ENCODE peak calls at places on chromosomes 4 and X, in seven cellular contexts. One of them, this sample, is unnamed.

GRCh38 chrX:65731684-65732289 is 64.3 kb downstream of the MSN start:
- DNase-seq in ovary: no peak
- DNase-seq in psoas muscle: no peak
- DNase-seq in mesothelial cell of epicardium: no peak
- DNase-seq in PC-3: no peak
- DNase-seq in fibroblast of lung: no peak
- DNase-seq in WERI-Rb-1: no peak
- DNase-seq in this sample: no peak

GRCh38 chrX:2550288-2551020 is 49.7 kb upstream of the DHRSX start:
- DNase-seq in ovary: no peak
- DNase-seq in psoas muscle: no peak
- DNase-seq in mesothelial cell of epicardium: no peak
- DNase-seq in PC-3: no peak
- DNase-seq in fibroblast of lung: no peak
- DNase-seq in WERI-Rb-1: no peak
- DNase-seq in this sample: no peak

GRCh38 chrX:44104699-44105098 is 131.5 kb upstream of the NDP start:
- DNase-seq in ovary: no peak
- DNase-seq in psoas muscle: no peak
- DNase-seq in mesothelial cell of epicardium: no peak
- DNase-seq in PC-3: no peak
- DNase-seq in fibroblast of lung: no peak
- DNase-seq in WERI-Rb-1: no peak
- DNase-seq in this sample: no peak

GRCh38 chr4:43556262-43556661 is 663.7 kb downstream of the GRXCR1 start:
- DNase-seq in ovary: no peak
- DNase-seq in psoas muscle: no peak
- DNase-seq in mesothelial cell of epicardium: no peak
- DNase-seq in PC-3: no peak
- DNase-seq in fibroblast of lung: no peak
- DNase-seq in WERI-Rb-1: no peak
- DNase-seq in this sample: no peak

GRCh38 chr4:145347684-145348083 is 134.0 kb upstream of the SMAD1 start:
- DNase-seq in ovary: no peak
- DNase-seq in psoas muscle: no peak
- DNase-seq in mesothelial cell of epicardium: no peak
- DNase-seq in PC-3: no peak
- DNase-seq in fibroblast of lung: peak
- DNase-seq in WERI-Rb-1: no peak
- DNase-seq in this sample: no peak

GRCh38 chrX:64190136-64190740 is 15.3 kb downstream of the AMER1 start:
- DNase-seq in ovary: no peak
- DNase-seq in psoas muscle: no peak
- DNase-seq in mesothelial cell of epicardium: no peak
- DNase-seq in PC-3: no peak
- DNase-seq in fibroblast of lung: no peak
- DNase-seq in WERI-Rb-1: no peak
- DNase-seq in this sample: no peak

GRCh38 chr4:12692815-12693214 is 791.3 kb downstream of the RAB28 start:
- DNase-seq in ovary: no peak
- DNase-seq in psoas muscle: no peak
- DNase-seq in mesothelial cell of epicardium: no peak
- DNase-seq in PC-3: no peak
- DNase-seq in fibroblast of lung: no peak
- DNase-seq in WERI-Rb-1: no peak
- DNase-seq in this sample: no peak

GRCh38 chrX:109448539-109448938 is 33.3 kb downstream of the GUCY2F start:
- DNase-seq in ovary: no peak
- DNase-seq in psoas muscle: no peak
- DNase-seq in mesothelial cell of epicardium: no peak
- DNase-seq in PC-3: no peak
- DNase-seq in fibroblast of lung: no peak
- DNase-seq in WERI-Rb-1: no peak
- DNase-seq in this sample: no peak

GRCh38 chrX:57134702-57135101 is 2.5 kb downstream of the SPIN2A start:
- DNase-seq in ovary: no peak
- DNase-seq in psoas muscle: no peak
- DNase-seq in mesothelial cell of epicardium: no peak
- DNase-seq in PC-3: peak
- DNase-seq in fibroblast of lung: no peak
- DNase-seq in WERI-Rb-1: no peak
- DNase-seq in this sample: no peak

GRCh38 chr4:1201851-1202525 is 29.6 kb upstream of the SPON2 start:
- DNase-seq in ovary: peak
- DNase-seq in psoas muscle: peak
- DNase-seq in mesothelial cell of epicardium: no peak
- DNase-seq in PC-3: no peak
- DNase-seq in fibroblast of lung: peak
- DNase-seq in WERI-Rb-1: no peak
- DNase-seq in this sample: no peak

GRCh38 chrX:13256562-13256961 is 63.3 kb downstream of the ATXN3L start:
- DNase-seq in ovary: no peak
- DNase-seq in psoas muscle: no peak
- DNase-seq in mesothelial cell of epicardium: no peak
- DNase-seq in PC-3: no peak
- DNase-seq in fibroblast of lung: no peak
- DNase-seq in WERI-Rb-1: no peak
- DNase-seq in this sample: no peak

GRCh38 chrX:13253223-13253622 is 66.6 kb downstream of the ATXN3L start:
- DNase-seq in ovary: no peak
- DNase-seq in psoas muscle: no peak
- DNase-seq in mesothelial cell of epicardium: no peak
- DNase-seq in PC-3: no peak
- DNase-seq in fibroblast of lung: no peak
- DNase-seq in WERI-Rb-1: no peak
- DNase-seq in this sample: no peak

GRCh38 chrX:13252726-13253125 is 67.1 kb downstream of the ATXN3L start:
- DNase-seq in ovary: no peak
- DNase-seq in psoas muscle: no peak
- DNase-seq in mesothelial cell of epicardium: no peak
- DNase-seq in PC-3: no peak
- DNase-seq in fibroblast of lung: peak
- DNase-seq in WERI-Rb-1: no peak
- DNase-seq in this sample: no peak

GRCh38 chrX:13254870-13255269 is 65.0 kb downstream of the ATXN3L start:
- DNase-seq in ovary: no peak
- DNase-seq in psoas muscle: no peak
- DNase-seq in mesothelial cell of epicardium: no peak
- DNase-seq in PC-3: no peak
- DNase-seq in fibroblast of lung: no peak
- DNase-seq in WERI-Rb-1: no peak
- DNase-seq in this sample: no peak

GRCh38 chrX:13254076-13254785 is 65.6 kb downstream of the ATXN3L start:
- DNase-seq in ovary: peak
- DNase-seq in psoas muscle: no peak
- DNase-seq in mesothelial cell of epicardium: no peak
- DNase-seq in PC-3: peak
- DNase-seq in fibroblast of lung: peak
- DNase-seq in WERI-Rb-1: peak
- DNase-seq in this sample: no peak
- TF ChIP-seq CTCF in ovary: no peak
- TF ChIP-seq CTCF in psoas muscle: no peak
- TF ChIP-seq CTCF in mesothelial cell of epicardium: no peak
- TF ChIP-seq CTCF in PC-3: no peak
- TF ChIP-seq CTCF in fibroblast of lung: no peak
- TF ChIP-seq CTCF in WERI-Rb-1: peak
- TF ChIP-seq CTCF in this sample: no peak

GRCh38 chr4:32148120-32148666 is 1428.0 kb downstream of the PCDH7 start:
- DNase-seq in ovary: no peak
- DNase-seq in psoas muscle: no peak
- DNase-seq in mesothelial cell of epicardium: no peak
- DNase-seq in PC-3: no peak
- DNase-seq in fibroblast of lung: peak
- DNase-seq in WERI-Rb-1: no peak
- DNase-seq in this sample: no peak

GRCh38 chr4:32140636-32141035 is 1420.5 kb downstream of the PCDH7 start:
- DNase-seq in ovary: no peak
- DNase-seq in psoas muscle: no peak
- DNase-seq in mesothelial cell of epicardium: no peak
- DNase-seq in PC-3: peak
- DNase-seq in fibroblast of lung: peak
- DNase-seq in WERI-Rb-1: no peak
- DNase-seq in this sample: no peak

GRCh38 chr4:32142075-32142474 is 1421.9 kb downstream of the PCDH7 start:
- DNase-seq in ovary: no peak
- DNase-seq in psoas muscle: no peak
- DNase-seq in mesothelial cell of epicardium: no peak
- DNase-seq in PC-3: no peak
- DNase-seq in fibroblast of lung: no peak
- DNase-seq in WERI-Rb-1: no peak
- DNase-seq in this sample: no peak

GRCh38 chr4:32147446-32148064 is 1427.4 kb downstream of the PCDH7 start:
- DNase-seq in ovary: no peak
- DNase-seq in psoas muscle: no peak
- DNase-seq in mesothelial cell of epicardium: no peak
- DNase-seq in PC-3: no peak
- DNase-seq in fibroblast of lung: peak
- DNase-seq in WERI-Rb-1: no peak
- DNase-seq in this sample: no peak

DNA sequence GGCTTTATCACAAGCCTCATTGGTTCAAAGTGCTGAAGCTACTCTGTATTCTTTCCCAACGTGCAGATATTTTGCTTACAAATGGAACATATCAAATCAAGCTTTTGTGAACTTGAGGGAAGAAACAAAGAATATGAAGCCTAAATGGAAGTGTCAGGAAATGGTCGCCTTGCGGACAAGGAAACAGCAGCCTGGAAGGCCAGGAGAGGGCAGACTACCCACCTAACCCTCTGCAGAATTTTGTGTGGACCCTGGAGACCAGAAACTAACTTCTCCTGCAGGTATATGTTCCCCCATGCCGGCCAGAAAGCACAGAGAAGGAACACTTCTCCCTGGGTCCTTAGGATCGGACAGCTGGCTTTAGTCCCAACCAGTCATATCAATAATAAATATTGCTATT is 1425.8 kb downstream of the PCDH7 start:
- DNase-seq in ovary: no peak
- DNase-seq in psoas muscle: no peak
- DNase-seq in mesothelial cell of epicardium: no peak
- DNase-seq in PC-3: no peak
- DNase-seq in fibroblast of lung: no peak
- DNase-seq in WERI-Rb-1: no peak
- DNase-seq in this sample: no peak
- TF ChIP-seq CTCF in ovary: no peak
- TF ChIP-seq CTCF in psoas muscle: no peak
- TF ChIP-seq CTCF in mesothelial cell of epicardium: no peak
- TF ChIP-seq CTCF in PC-3: no peak
- TF ChIP-seq CTCF in fibroblast of lung: no peak
- TF ChIP-seq CTCF in WERI-Rb-1: peak
- TF ChIP-seq CTCF in this sample: no peak

GRCh38 chrX:22404297-22404696 is 131.6 kb downstream of the CBLL2 start:
- DNase-seq in ovary: no peak
- DNase-seq in psoas muscle: no peak
- DNase-seq in mesothelial cell of epicardium: no peak
- DNase-seq in PC-3: no peak
- DNase-seq in fibroblast of lung: peak
- DNase-seq in WERI-Rb-1: no peak
- DNase-seq in this sample: no peak
- TF ChIP-seq CTCF in ovary: no peak
- TF ChIP-seq CTCF in psoas muscle: no peak
- TF ChIP-seq CTCF in mesothelial cell of epicardium: no peak
- TF ChIP-seq CTCF in PC-3: no peak
- TF ChIP-seq CTCF in fibroblast of lung: no peak
- TF ChIP-seq CTCF in WERI-Rb-1: no peak
- TF ChIP-seq CTCF in this sample: no peak

DNA sequence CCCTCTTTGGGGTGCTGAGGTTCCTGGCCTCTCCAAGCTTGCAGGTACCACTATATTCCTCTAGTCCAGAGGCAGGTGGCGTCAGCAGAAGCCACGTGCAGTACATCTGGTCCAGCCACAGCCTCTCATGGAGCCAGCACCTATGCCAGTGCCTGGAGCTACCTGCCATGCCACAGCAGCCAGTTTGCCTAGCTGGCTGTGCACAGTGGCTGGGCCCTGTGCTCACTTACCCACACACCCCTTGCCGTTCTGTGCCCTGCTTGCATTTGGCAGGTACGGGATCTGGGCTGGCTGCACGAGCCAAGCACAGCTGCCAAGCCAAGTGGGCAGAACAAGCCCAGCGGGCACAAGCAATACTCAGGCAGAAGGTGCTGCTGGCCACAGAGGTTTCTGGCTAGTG is 601.1 kb downstream of the EPHA5 start:
- DNase-seq in ovary: no peak
- DNase-seq in psoas muscle: no peak
- DNase-seq in mesothelial cell of epicardium: no peak
- DNase-seq in PC-3: no peak
- DNase-seq in fibroblast of lung: no peak
- DNase-seq in WERI-Rb-1: no peak
- DNase-seq in this sample: no peak
- TF ChIP-seq CTCF in ovary: no peak
- TF ChIP-seq CTCF in psoas muscle: no peak
- TF ChIP-seq CTCF in mesothelial cell of epicardium: no peak
- TF ChIP-seq CTCF in PC-3: no peak
- TF ChIP-seq CTCF in fibroblast of lung: no peak
- TF ChIP-seq CTCF in WERI-Rb-1: no peak
- TF ChIP-seq CTCF in this sample: no peak

DNA sequence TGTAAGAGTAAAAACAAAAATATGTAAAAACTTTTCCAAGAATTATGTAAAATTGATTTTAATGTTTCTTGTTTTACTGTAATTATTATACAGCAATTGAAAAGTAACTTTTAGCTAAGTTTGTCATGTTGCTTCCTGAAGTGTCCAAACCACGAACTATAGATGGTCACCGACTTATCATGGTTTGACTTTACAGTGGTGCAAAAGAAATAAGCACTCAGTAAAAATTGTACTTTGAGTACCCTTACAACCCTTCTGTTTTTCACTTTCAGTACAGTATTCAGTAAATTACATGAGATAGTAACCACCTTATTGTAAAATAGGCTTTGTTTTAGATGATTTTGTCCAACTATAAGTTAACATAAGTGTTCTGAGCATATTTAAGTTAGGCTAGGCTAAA is 93.8 kb downstream of the SLC10A6 start:
- DNase-seq in ovary: no peak
- DNase-seq in psoas muscle: no peak
- DNase-seq in mesothelial cell of epicardium: no peak
- DNase-seq in PC-3: no peak
- DNase-seq in fibroblast of lung: no peak
- DNase-seq in WERI-Rb-1: no peak
- DNase-seq in this sample: no peak
- TF ChIP-seq CTCF in ovary: no peak
- TF ChIP-seq CTCF in psoas muscle: no peak
- TF ChIP-seq CTCF in mesothelial cell of epicardium: no peak
- TF ChIP-seq CTCF in PC-3: no peak
- TF ChIP-seq CTCF in fibroblast of lung: no peak
- TF ChIP-seq CTCF in WERI-Rb-1: no peak
- TF ChIP-seq CTCF in this sample: no peak

DNA sequence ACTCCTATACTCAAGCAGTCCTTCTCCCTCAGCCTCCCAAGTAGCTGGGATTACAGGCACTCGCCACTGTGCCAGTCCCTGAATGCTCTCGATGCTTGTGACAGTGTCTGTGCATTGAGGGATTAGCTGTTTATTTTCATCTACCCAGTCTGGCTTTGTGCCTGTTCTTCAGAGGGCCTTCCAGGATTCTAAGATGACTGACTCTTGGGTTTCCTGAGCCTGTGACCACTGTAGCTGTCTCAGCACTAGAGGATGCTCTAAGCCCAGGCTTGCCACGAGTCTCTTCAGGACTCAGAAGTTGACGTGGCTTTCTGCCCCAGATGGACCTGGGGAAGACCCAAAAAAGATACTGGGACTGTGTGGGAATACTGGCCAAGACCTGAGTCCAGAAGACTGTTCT is 201.4 kb downstream of the ARHGAP10 start:
- DNase-seq in ovary: no peak
- DNase-seq in psoas muscle: no peak
- DNase-seq in mesothelial cell of epicardium: no peak
- DNase-seq in PC-3: no peak
- DNase-seq in fibroblast of lung: peak
- DNase-seq in WERI-Rb-1: peak
- DNase-seq in this sample: no peak
- TF ChIP-seq CTCF in ovary: no peak
- TF ChIP-seq CTCF in psoas muscle: peak
- TF ChIP-seq CTCF in mesothelial cell of epicardium: no peak
- TF ChIP-seq CTCF in PC-3: no peak
- TF ChIP-seq CTCF in fibroblast of lung: peak
- TF ChIP-seq CTCF in WERI-Rb-1: peak
- TF ChIP-seq CTCF in this sample: no peak

This sample was measured in glutamatergic neuron.